ENCODE peak calls at places on chromosomes 12 and 14, in ten cellular contexts. Z, P, Q, A, E, G, X, M, R and V are unnamed samples.

GRCh38 chr12:120110550-120111501 is 5.7 kb downstream of the RAB35 start:
- DNase-seq in E (no peak), M (no peak), G (peak), X (no peak), Z (no peak), Q (no peak), A (peak), P (no peak), R (peak), V (peak)

GRCh38 chr14:102525213-102526143 is 15.9 kb upstream of the ANKRD9 start:
- DNase-seq in P (peak), Q (peak), E (peak), G (peak), X (peak), Z (no peak), A (peak), M (peak), R (peak), V (peak)

GRCh38 chr12:49524660-49525324 is 14.0 kb upstream of the KCNH3 start:
- DNase-seq in E (peak), M (no peak), Q (no peak), R (no peak), P (no peak), A (no peak), Z (no peak), X (no peak), G (no peak), V (no peak)

GRCh38 chr12:22332191-22332590 is 2.3 kb downstream of the ST8SIA1 start:
- DNase-seq in X (no peak), A (no peak), R (no peak), Q (no peak), M (no peak), E (no peak), G (no peak), P (no peak), Z (no peak), V (no peak)

GRCh38 chr14:51490205-51490604 is 161.5 kb upstream of the FRMD6 start:
- DNase-seq in X (peak), Q (peak), R (no peak), Z (no peak), M (peak), G (no peak), A (no peak), P (no peak), E (peak), V (no peak)

GRCh38 chr12:19451196-19451595 is 11.9 kb downstream of the AEBP2 start:
- DNase-seq in A (peak), X (no peak), E (no peak), Z (no peak), M (no peak), G (no peak), R (no peak), P (no peak), Q (no peak), V (no peak)

GRCh38 chr14:100896369-100897060 is 7.0 kb downstream of the RTL1 start:
- DNase-seq in E (no peak), M (no peak), R (no peak), G (no peak), X (no peak), Z (no peak), Q (no peak), P (no peak), A (no peak), V (no peak)

GRCh38 chr14:90454041-90455000 is 57.5 kb downstream of the CALM1 start:
- DNase-seq in E (peak), M (peak), R (no peak), Q (peak), G (no peak), Z (peak), P (peak), X (peak), A (peak), V (peak)

DNA sequence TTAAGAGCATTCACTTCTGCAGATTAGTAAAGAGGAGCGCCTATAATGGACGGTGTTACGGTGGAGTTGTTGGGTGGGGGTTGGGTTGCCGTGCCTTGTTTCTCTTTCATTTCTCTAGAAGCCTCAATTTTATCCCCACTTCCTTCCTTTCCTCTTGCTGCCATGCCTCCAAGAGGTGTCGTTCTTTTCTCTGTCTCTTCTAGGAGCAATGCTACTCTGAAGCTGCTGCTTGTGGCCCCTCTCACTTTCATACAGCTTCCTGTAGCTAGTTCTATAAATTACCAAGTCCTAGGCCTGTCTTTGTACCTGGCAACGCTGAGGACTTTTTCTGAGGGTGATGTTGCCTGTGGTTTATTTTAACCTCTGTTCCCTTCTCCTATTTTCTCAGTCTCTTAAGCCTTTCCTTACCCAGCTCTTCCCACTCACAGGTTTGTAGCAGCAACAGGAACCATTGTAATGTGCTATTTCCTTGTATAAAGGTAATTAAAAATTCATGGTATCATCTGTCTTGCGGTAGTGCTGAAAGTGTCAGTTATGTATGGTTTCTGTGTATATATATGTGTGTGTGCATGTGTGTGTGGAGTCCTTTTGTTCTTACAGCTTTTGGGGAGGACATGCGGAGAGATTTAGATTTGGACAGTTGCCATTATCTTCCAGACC is 44.0 kb downstream of the DDHD1 start:
- DNase-seq in M (peak), A (peak), G (peak), R (peak), Z (no peak), P (no peak), X (no peak), E (no peak), Q (no peak), V (peak)
- H3K4me3 ChIP-seq in M (peak), A (no peak), G (peak), R (peak), Z (no peak), P (no peak), X (no peak), E (no peak), Q (no peak), V (no peak)

DNA sequence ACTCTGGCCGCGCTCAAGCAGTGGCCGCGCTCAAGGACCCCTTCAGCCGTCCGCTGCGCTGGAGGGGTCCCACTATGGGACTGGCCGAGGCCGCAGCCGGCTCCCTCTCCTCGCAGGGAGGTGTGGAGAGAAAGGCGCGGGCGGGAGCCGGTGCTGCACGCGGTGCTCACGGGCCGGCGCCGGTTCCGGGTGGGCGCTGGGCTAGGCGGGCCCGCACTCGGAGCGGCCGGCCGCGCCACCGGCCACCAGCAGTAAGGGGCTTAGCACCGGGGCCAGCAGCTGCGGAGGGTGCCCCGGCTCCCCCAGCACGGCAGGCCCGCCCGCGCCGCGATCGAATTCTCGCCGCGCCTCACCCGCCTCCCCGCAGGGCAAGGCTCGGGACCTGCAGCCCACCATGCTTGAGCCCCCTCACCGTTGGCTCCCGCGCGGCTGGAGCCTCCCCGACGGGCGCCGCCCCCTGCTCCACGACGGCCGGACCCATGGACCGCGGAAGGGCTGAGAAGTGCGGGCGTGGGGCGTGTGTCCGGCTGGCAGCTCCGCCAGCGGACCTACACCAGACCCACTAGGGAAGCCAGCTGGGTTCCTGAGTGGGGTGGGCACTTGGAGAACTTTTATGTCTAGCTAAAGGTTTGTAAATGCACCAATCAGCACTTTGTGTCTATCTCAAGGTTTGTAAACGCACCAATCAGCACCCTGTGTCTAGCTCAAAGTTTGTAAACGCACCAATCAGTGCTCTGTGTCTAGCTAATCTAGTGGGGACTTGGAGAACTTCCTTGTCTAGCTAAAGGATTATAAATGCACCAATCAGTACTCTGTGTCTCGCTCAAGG is 49.5 kb downstream of the KLHL28 start:
- DNase-seq in R (no peak), P (no peak), E (peak), A (no peak), X (no peak), G (no peak), Z (no peak), Q (no peak), M (no peak), V (no peak)
- H3K4me3 ChIP-seq in R (no peak), P (no peak), E (peak), A (no peak), X (no peak), G (no peak), Z (no peak), Q (peak), M (peak), V (peak)

GRCh38 chr14:73494593-73494992 is 3.9 kb downstream of the RIOX1 start:
- DNase-seq in E (no peak), P (no peak), X (no peak), M (no peak), R (no peak), Q (no peak), A (no peak), G (no peak), Z (no peak), V (no peak)

GRCh38 chr14:73491256-73491976 is 683 bp downstream of the RIOX1 start:
- DNase-seq in G (peak), Q (peak), Z (peak), P (peak), M (peak), R (peak), A (peak), X (peak), E (peak), V (peak)

GRCh38 chr14:73489481-73490175 is 1.1 kb upstream of the RIOX1 start:
- DNase-seq in Z (no peak), P (no peak), A (no peak), E (no peak), R (no peak), M (no peak), G (no peak), X (no peak), Q (no peak), V (no peak)

GRCh38 chr14:73491977-73492552 is 1.3 kb downstream of the RIOX1 start:
- DNase-seq in A (no peak), M (no peak), G (no peak), Q (no peak), E (no peak), P (no peak), Z (no peak), X (no peak), R (no peak), V (no peak)

GRCh38 chr14:73492661-73493060 is 1.9 kb downstream of the RIOX1 start:
- DNase-seq in Z (no peak), R (no peak), G (no peak), Q (no peak), M (no peak), X (no peak), E (no peak), A (no peak), P (no peak), V (no peak)
- H3K4me3 ChIP-seq in Z (no peak), R (peak), G (peak), Q (no peak), M (peak), X (no peak), E (peak), A (no peak), P (no peak), V (no peak)

GRCh38 chr14:103543140-103543539 is 14.1 kb downstream of the TRMT61A start:
- DNase-seq in M (no peak), P (no peak), X (no peak), R (no peak), E (no peak), A (no peak), G (no peak), Q (no peak), Z (no peak), V (no peak)
- H3K4me3 ChIP-seq in M (no peak), P (no peak), X (no peak), R (no peak), E (no peak), A (no peak), G (no peak), Q (no peak), Z (no peak), V (no peak)